ENCODE peak calls at places on chromosomes 12 and 14, in five cellular contexts. One of them, this sample, is unnamed.
A peak's percentile ranks its signal among the peaks of the same experiment; 100 is the strongest.

GRCh38 chr12:121713257-121714155 is 954 bp downstream of the TMEM120B start:
- DNase-seq in stomach: no peak
- DNase-seq in HCT116: no peak
- DNase-seq in spleen: no peak
- DNase-seq in GM12878: no peak
- DNase-seq in this sample: no peak

GRCh38 chr14:33393895-33394405 is 455.3 kb downstream of the NPAS3 start:
- DNase-seq in stomach: no peak
- DNase-seq in HCT116: no peak
- DNase-seq in spleen: no peak
- DNase-seq in GM12878: no peak
- DNase-seq in this sample: no peak

GRCh38 chr12:53122961-53123468 is 19.7 kb downstream of the SOAT2 start:
- DNase-seq in stomach: no peak
- DNase-seq in HCT116: no peak
- DNase-seq in spleen: no peak
- DNase-seq in GM12878: no peak
- DNase-seq in this sample: no peak

GRCh38 chr14:98802044-98802443 is 470.0 kb downstream of the BCL11B start:
- DNase-seq in stomach: no peak
- DNase-seq in HCT116: no peak
- DNase-seq in spleen: no peak
- DNase-seq in GM12878: no peak
- DNase-seq in this sample: no peak

GRCh38 chr14:101562659-101563351 is 1.5 kb downstream of the DIO3 start:
- DNase-seq in stomach: no peak
- DNase-seq in HCT116: no peak
- DNase-seq in spleen: peak; percentile 71
- DNase-seq in GM12878: no peak
- DNase-seq in this sample: no peak

GRCh38 chr14:104392396-104393198 is 187.0 kb upstream of the C14orf180 start:
- DNase-seq in stomach: no peak
- DNase-seq in HCT116: no peak
- DNase-seq in spleen: peak; percentile 61
- DNase-seq in GM12878: no peak
- DNase-seq in this sample: no peak

GRCh38 chr12:124391340-124392261 is 96.7 kb downstream of the RFLNA start:
- DNase-seq in stomach: peak; percentile 55
- DNase-seq in HCT116: peak; percentile 29
- DNase-seq in spleen: peak; percentile 95
- DNase-seq in GM12878: peak; percentile 28
- DNase-seq in this sample: no peak

GRCh38 chr14:22556021-22556989 is 32.7 kb downstream of the DAD1 start:
- DNase-seq in stomach: peak; percentile 74
- DNase-seq in HCT116: no peak
- DNase-seq in spleen: peak; percentile 97
- DNase-seq in GM12878: peak; percentile 98
- DNase-seq in this sample: peak; percentile 71

GRCh38 chr12:18454330-18454729 is 193.0 kb downstream of the PIK3C2G start:
- DNase-seq in stomach: no peak
- DNase-seq in HCT116: no peak
- DNase-seq in spleen: no peak
- DNase-seq in GM12878: no peak
- DNase-seq in this sample: no peak

DNA sequence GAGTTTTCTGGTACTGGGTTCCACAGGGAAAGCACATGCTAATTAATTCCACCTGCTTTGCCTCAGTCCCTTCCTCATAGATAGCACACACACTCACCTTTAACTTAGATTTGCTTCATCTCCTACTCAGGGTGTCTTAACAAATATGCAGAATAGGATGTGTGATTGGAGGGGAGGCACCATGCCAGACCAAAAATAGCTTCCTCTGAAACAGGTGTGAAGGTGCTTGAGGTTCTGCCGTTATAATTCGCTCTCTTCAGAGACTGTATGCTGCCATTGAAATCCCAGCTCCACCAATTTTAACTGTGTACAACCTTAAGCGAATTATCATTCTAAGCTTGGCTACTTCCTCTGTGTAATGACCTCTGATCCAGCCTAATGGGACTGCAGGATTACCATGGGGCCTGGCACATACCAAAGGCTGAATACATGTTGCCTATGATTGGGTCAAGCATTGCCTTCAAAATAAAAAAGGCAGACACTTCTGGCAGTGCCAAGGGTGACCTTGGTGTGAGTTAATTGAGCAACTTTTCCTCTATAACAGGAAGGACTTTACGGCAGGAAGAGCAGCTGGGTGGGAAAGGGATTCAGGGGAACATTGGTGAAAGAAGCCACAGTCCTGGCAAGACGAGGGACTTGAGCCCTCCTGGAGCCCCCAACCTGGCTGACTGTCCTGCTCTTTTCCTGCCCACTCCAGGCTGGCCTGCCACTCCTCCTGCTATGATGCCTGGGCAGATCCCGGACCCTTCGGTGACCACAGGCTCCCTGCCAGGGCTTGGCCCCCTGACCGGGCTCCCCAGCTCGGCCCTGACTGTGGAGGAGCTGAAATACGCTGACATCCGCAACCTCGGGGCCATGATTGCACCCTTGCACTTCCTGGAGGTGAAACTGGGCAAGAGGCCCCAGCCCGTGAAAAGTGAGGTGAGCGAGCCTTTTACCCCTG is 9.7 kb downstream of the JDP2 start:
- DNase-seq in stomach: no peak
- DNase-seq in HCT116: no peak
- DNase-seq in spleen: peak; percentile 79
- DNase-seq in GM12878: no peak
- DNase-seq in this sample: no peak
- TF ChIP-seq POLR2A in stomach: no peak
- TF ChIP-seq POLR2A in HCT116: no peak
- TF ChIP-seq POLR2A in spleen: no peak
- TF ChIP-seq POLR2A in GM12878: no peak
- TF ChIP-seq POLR2A in this sample: no peak

DNA sequence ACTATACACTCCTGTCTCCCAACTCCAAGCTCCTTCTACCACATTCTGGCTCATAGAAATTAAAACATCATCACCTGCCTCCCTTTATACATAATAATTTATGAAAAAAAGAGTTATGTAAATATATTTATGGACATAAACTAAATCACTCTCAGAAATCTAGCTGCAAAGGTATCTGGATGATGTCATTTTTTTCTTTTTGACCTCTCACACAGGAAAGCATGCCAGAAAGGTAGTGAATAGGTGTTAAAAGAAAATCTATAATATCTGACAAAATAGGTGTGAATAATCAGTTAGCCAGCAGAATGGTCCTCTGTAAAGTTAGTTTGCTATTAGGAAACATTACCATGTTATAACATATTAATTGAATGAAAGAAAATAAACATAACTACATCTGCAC is 7.7 kb downstream of the LRRIQ1 start:
- DNase-seq in stomach: no peak
- DNase-seq in HCT116: no peak
- DNase-seq in spleen: no peak
- DNase-seq in GM12878: no peak
- DNase-seq in this sample: no peak
- TF ChIP-seq POLR2AphosphoS5 in stomach: no peak
- TF ChIP-seq POLR2AphosphoS5 in HCT116: no peak
- TF ChIP-seq POLR2AphosphoS5 in spleen: no peak
- TF ChIP-seq POLR2AphosphoS5 in GM12878: no peak
- TF ChIP-seq POLR2AphosphoS5 in this sample: no peak

GRCh38 chr14:76963366-76963765 is 65.1 kb downstream of the IRF2BPL start:
- DNase-seq in stomach: no peak
- DNase-seq in HCT116: no peak
- DNase-seq in spleen: no peak
- DNase-seq in GM12878: no peak
- DNase-seq in this sample: no peak
- TF ChIP-seq POLR2A in stomach: no peak
- TF ChIP-seq POLR2A in HCT116: no peak
- TF ChIP-seq POLR2A in spleen: no peak
- TF ChIP-seq POLR2A in GM12878: no peak
- TF ChIP-seq POLR2A in this sample: no peak

GRCh38 chr12:118964988-118965387 is 16.4 kb upstream of the SRRM4 start:
- DNase-seq in stomach: no peak
- DNase-seq in HCT116: no peak
- DNase-seq in spleen: no peak
- DNase-seq in GM12878: no peak
- DNase-seq in this sample: no peak
- TF ChIP-seq POLR2AphosphoS5 in stomach: no peak
- TF ChIP-seq POLR2AphosphoS5 in HCT116: no peak
- TF ChIP-seq POLR2AphosphoS5 in spleen: no peak
- TF ChIP-seq POLR2AphosphoS5 in GM12878: no peak
- TF ChIP-seq POLR2AphosphoS5 in this sample: no peak

GRCh38 chr14:69041783-69042182 is 62.7 kb upstream of the ACTN1 start:
- DNase-seq in stomach: no peak
- DNase-seq in HCT116: no peak
- DNase-seq in spleen: no peak
- DNase-seq in GM12878: no peak
- DNase-seq in this sample: no peak
- TF ChIP-seq POLR2A in stomach: no peak
- TF ChIP-seq POLR2A in HCT116: no peak
- TF ChIP-seq POLR2A in spleen: no peak
- TF ChIP-seq POLR2A in GM12878: no peak
- TF ChIP-seq POLR2A in this sample: no peak

GRCh38 chr12:67043771-67044170 is 225.4 kb upstream of the CAND1 start:
- DNase-seq in stomach: no peak
- DNase-seq in HCT116: no peak
- DNase-seq in spleen: no peak
- DNase-seq in GM12878: no peak
- DNase-seq in this sample: no peak

GRCh38 chr12:67045650-67046049 is 223.5 kb upstream of the CAND1 start:
- DNase-seq in stomach: no peak
- DNase-seq in HCT116: no peak
- DNase-seq in spleen: no peak
- DNase-seq in GM12878: no peak
- DNase-seq in this sample: no peak

GRCh38 chr12:67039995-67040860 is 228.9 kb upstream of the CAND1 start:
- DNase-seq in stomach: no peak
- DNase-seq in HCT116: no peak
- DNase-seq in spleen: no peak
- DNase-seq in GM12878: no peak
- DNase-seq in this sample: no peak

GRCh38 chr12:67040861-67041137 is 228.4 kb upstream of the CAND1 start:
- DNase-seq in stomach: no peak
- DNase-seq in HCT116: no peak
- DNase-seq in spleen: no peak
- DNase-seq in GM12878: no peak
- DNase-seq in this sample: no peak

GRCh38 chr12:67042697-67043131 is 226.4 kb upstream of the CAND1 start:
- DNase-seq in stomach: no peak
- DNase-seq in HCT116: no peak
- DNase-seq in spleen: no peak
- DNase-seq in GM12878: no peak
- DNase-seq in this sample: no peak
- TF ChIP-seq POLR2AphosphoS5 in stomach: peak; percentile 42
- TF ChIP-seq POLR2AphosphoS5 in HCT116: no peak
- TF ChIP-seq POLR2AphosphoS5 in spleen: no peak
- TF ChIP-seq POLR2AphosphoS5 in GM12878: no peak
- TF ChIP-seq POLR2AphosphoS5 in this sample: no peak

GRCh38 chr12:120327593-120327992 is at the start of gene PLA2G1B:
- DNase-seq in stomach: peak; percentile 37
- DNase-seq in HCT116: no peak
- DNase-seq in spleen: no peak
- DNase-seq in GM12878: no peak
- DNase-seq in this sample: no peak
- TF ChIP-seq POLR2A in stomach: no peak
- TF ChIP-seq POLR2A in HCT116: no peak
- TF ChIP-seq POLR2A in spleen: no peak
- TF ChIP-seq POLR2A in GM12878: no peak
- TF ChIP-seq POLR2A in this sample: no peak

GRCh38 chr12:110246690-110247339 is 34.2 kb upstream of the ATP2A2 start:
- DNase-seq in stomach: no peak
- DNase-seq in HCT116: no peak
- DNase-seq in spleen: no peak
- DNase-seq in GM12878: no peak
- DNase-seq in this sample: no peak

GRCh38 chr12:110247340-110248095 is 33.5 kb upstream of the ATP2A2 start:
- DNase-seq in stomach: peak; percentile 73
- DNase-seq in HCT116: no peak
- DNase-seq in spleen: no peak
- DNase-seq in GM12878: no peak
- DNase-seq in this sample: peak; percentile 63

GRCh38 chr12:110244372-110244771 is 36.7 kb upstream of the ATP2A2 start:
- DNase-seq in stomach: no peak
- DNase-seq in HCT116: no peak
- DNase-seq in spleen: no peak
- DNase-seq in GM12878: no peak
- DNase-seq in this sample: no peak

GRCh38 chr12:110244829-110245228 is 36.2 kb upstream of the ATP2A2 start:
- DNase-seq in stomach: no peak
- DNase-seq in HCT116: no peak
- DNase-seq in spleen: no peak
- DNase-seq in GM12878: no peak
- DNase-seq in this sample: no peak

DNA sequence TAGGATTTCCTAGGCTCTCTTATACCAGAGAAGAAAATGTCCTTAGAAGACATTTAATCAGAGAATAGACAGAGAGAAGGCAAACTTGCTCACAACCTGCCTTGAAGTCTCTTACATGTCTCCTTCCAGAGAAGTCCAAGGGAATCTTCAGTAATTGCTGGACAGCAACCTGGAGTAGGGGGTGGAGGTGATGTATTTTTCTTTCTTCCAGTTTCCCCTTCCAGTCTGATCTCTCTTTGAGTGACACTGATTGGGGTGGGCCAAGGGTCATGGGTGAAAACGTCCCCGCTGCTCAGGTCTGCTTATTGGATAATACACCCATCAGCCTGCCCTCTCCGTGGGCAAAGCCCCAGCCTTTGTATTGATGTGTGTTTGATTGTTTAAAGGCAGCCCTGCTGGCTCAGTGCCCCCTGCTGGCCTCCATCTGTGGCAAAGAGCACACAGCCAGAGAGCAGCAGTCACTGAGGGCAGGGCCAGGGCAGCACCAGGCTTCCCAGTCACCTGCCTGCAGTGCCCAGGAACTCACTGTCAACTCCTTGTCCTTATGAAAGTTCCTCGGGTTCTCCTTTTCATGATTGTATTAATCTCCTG is 35.7 kb upstream of the ATP2A2 start:
- DNase-seq in stomach: peak; percentile 72
- DNase-seq in HCT116: no peak
- DNase-seq in spleen: peak; percentile 79
- DNase-seq in GM12878: no peak
- DNase-seq in this sample: no peak
- TF ChIP-seq POLR2AphosphoS5 in stomach: peak; percentile 22
- TF ChIP-seq POLR2AphosphoS5 in HCT116: no peak
- TF ChIP-seq POLR2AphosphoS5 in spleen: no peak
- TF ChIP-seq POLR2AphosphoS5 in GM12878: no peak
- TF ChIP-seq POLR2AphosphoS5 in this sample: no peak

GRCh38 chr14:21025374-21026151 is 702 bp upstream of the NDRG2 start:
- DNase-seq in stomach: peak; percentile 35
- DNase-seq in HCT116: no peak
- DNase-seq in spleen: peak; percentile 83
- DNase-seq in GM12878: no peak
- DNase-seq in this sample: peak; percentile 63
- TF ChIP-seq POLR2A in stomach: no peak
- TF ChIP-seq POLR2A in HCT116: no peak
- TF ChIP-seq POLR2A in spleen: no peak
- TF ChIP-seq POLR2A in GM12878: no peak
- TF ChIP-seq POLR2A in this sample: no peak

This sample was measured in breast epithelium.